ENCODE peak calls at places on chromosomes 1 and 21, in four cellular contexts. P is upper lobe of right lung, Z is neural progenitor cell, T is prostate gland. X is an unnamed sample.

GRCh38 chr1:235423214-235423652 is 56.0 kb downstream of the TBCE start:
- DNase-seq in T (no peak), Z (no peak), P (no peak), X (no peak)

GRCh38 chr1:226332947-226333346 is 24.0 kb upstream of the LIN9 start:
- DNase-seq in T (no peak), P (no peak), Z (no peak), X (no peak)

GRCh38 chr1:88472283-88472682 is 211.8 kb upstream of the PKN2 start:
- DNase-seq in P (no peak), T (no peak), Z (no peak), X (no peak)

GRCh38 chr1:201275266-201275666 is 8.0 kb upstream of the PKP1 start:
- DNase-seq in P (no peak), Z (no peak), T (peak), X (peak)

GRCh38 chr1:115179397-115179835 is 90.1 kb upstream of the TSPAN2 start:
- DNase-seq in T (no peak), Z (no peak), P (no peak), X (peak)

GRCh38 chr1:1768249-1768992 is 9.8 kb downstream of the NADK start:
- DNase-seq in T (no peak), Z (no peak), P (no peak), X (no peak)

GRCh38 chr1:221718391-221719277 is 23.3 kb downstream of the DUSP10 start:
- DNase-seq in Z (peak), T (no peak), P (no peak), X (peak)

GRCh38 chr1:940121-941026 is 16.7 kb downstream of the SAMD11 start:
- DNase-seq in Z (peak), P (no peak), T (no peak), X (peak)

GRCh38 chr1:12179111-12179519 is 12.3 kb downstream of the TNFRSF1B start:
- DNase-seq in P (no peak), Z (no peak), T (no peak), X (no peak)

GRCh38 chr21:34949045-34949444 is 100.1 kb downstream of the RUNX1 start:
- DNase-seq in T (no peak), Z (no peak), P (no peak), X (no peak)

GRCh38 chr1:40625076-40625475 is 40.4 kb downstream of the RIMS3 start:
- DNase-seq in T (no peak), Z (peak), P (no peak), X (no peak)

GRCh38 chr1:24699628-24700027 is 45.6 kb upstream of the CLIC4 start:
- DNase-seq in T (no peak), P (no peak), Z (no peak), X (no peak)

GRCh38 chr1:197222780-197223179 is 45.3 kb upstream of the CRB1 start:
- DNase-seq in Z (no peak), P (no peak), T (no peak), X (no peak)

GRCh38 chr1:194214735-194215134 is 1028.3 kb upstream of the B3GALT2 start:
- DNase-seq in P (no peak), T (no peak), Z (no peak), X (no peak)

GRCh38 chr1:180278193-180278556 is 48.1 kb downstream of the LHX4 start:
- DNase-seq in T (no peak), Z (no peak), P (no peak), X (no peak)

GRCh38 chr1:84174051-84174556 is 30.0 kb downstream of the PRKACB start:
- DNase-seq in P (no peak), Z (no peak), T (no peak), X (peak)

GRCh38 chr1:37479255-37480124 is 5.1 kb downstream of the ZC3H12A start:
- DNase-seq in Z (no peak), T (peak), P (peak), X (peak)

GRCh38 chr1:66450847-66451246 is 83.1 kb upstream of the SGIP1 start:
- DNase-seq in T (no peak), P (no peak), Z (no peak), X (no peak)

GRCh38 chr1:235455806-235456205 is 48.4 kb downstream of the B3GALNT2 start:
- DNase-seq in P (no peak), Z (no peak), T (no peak), X (no peak)

GRCh38 chr1:5831600-5832335 is 160.5 kb downstream of the NPHP4 start:
- DNase-seq in Z (peak), T (no peak), P (no peak), X (no peak)

GRCh38 chr1:164702216-164702615 is 143.2 kb downstream of the PBX1 start:
- DNase-seq in T (no peak), Z (no peak), P (no peak), X (peak)

GRCh38 chr1:164702664-164703063 is 143.7 kb downstream of the PBX1 start:
- DNase-seq in P (no peak), T (no peak), Z (no peak), X (no peak)

GRCh38 chr1:164700683-164701082 is 141.7 kb downstream of the PBX1 start:
- DNase-seq in T (no peak), Z (no peak), P (no peak), X (no peak)

GRCh38 chr1:164699815-164700491 is 141.0 kb downstream of the PBX1 start:
- DNase-seq in T (no peak), P (no peak), Z (no peak), X (peak)

DNA sequence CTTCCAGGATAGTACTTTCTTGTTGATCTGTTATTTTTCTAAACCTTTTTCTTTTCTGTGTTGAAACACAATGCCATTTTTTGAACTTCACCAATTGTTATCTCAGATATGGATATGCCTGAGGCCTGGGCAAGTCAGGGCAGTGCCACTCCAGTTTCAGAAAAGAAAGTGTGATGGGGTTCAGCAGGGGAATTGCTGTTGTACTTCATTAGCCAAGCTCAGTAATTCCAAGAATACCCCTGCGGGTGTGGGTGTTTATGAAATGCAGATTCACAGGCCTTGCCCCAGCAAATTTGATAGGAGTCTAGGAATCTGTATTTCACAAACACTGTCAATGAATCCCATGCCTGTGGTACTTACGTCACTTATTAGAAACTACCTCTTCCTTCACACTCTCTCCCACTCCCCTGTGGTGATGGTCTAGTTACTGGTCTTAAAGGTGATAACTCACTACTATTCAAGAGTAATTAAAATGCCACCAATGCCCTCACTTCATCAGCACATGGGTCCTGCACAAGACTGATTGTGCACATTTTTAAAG is 142.3 kb downstream of the PBX1 start:
- DNase-seq in Z (no peak), P (no peak), T (no peak), X (no peak)
- TF ChIP-seq CTCF in Z (no peak), P (no peak), T (no peak), X (no peak)

GRCh38 chr21:45768741-45769049 is 125.2 kb downstream of the PCBP3 start:
- DNase-seq in T (no peak), P (no peak), Z (peak), X (no peak)
- TF ChIP-seq CTCF in T (no peak), P (no peak), Z (peak), X (no peak)

GRCh38 chr1:153352523-153352922 is 3.9 kb upstream of the PGLYRP4 start:
- DNase-seq in Z (peak), T (peak), P (peak), X (peak)
- TF ChIP-seq CTCF in Z (peak), T (peak), P (peak), X (peak)

GRCh38 chr1:9428601-9429368 is 110.5 kb upstream of the SLC25A33 start:
- DNase-seq in Z (peak), T (peak), P (peak), X (peak)
- TF ChIP-seq CTCF in Z (peak), T (no peak), P (peak), X (no peak)

GRCh38 chr1:27959792-27960603 is at the start of gene XKR8:
- DNase-seq in P (peak), T (peak), Z (peak), X (peak)
- TF ChIP-seq CTCF in P (peak), T (no peak), Z (peak), X (no peak)

GRCh38 chr21:42973309-42973990 is 912 bp upstream of the PKNOX1 start:
- DNase-seq in T (peak), Z (no peak), P (peak), X (no peak)
- TF ChIP-seq CTCF in T (no peak), Z (no peak), P (no peak), X (no peak)